ENCODE peak calls at places on chromosome 12, in eight cellular contexts. H is spleen, J is body of pancreas, N is HFFc6, I is WTC11, L is sigmoid colon, A is cardiac fibroblast, Q is lower leg skin. G is an unnamed sample.

GRCh38 chr12:71014180-71014785 is 93.7 kb upstream of the PTPRR start:
- DNase-seq in H (no peak), J (no peak), N (no peak), I (no peak), L (no peak), A (peak; percentile 87), Q (no peak), G (no peak)

GRCh38 chr12:132333766-132334165 is 4.4 kb upstream of the GALNT9 start:
- DNase-seq in H (no peak), J (no peak), N (no peak), I (no peak), L (no peak), A (no peak), Q (no peak), G (no peak)

GRCh38 chr12:77062846-77063461 is 2.4 kb downstream of the E2F7 start:
- DNase-seq in H (no peak), J (no peak), N (peak; percentile 69), I (no peak), L (no peak), A (peak; percentile 91), Q (no peak), G (no peak)

GRCh38 chr12:53181935-53182334 is 1.2 kb upstream of the CSAD start:
- DNase-seq in H (no peak), J (no peak), N (no peak), I (no peak), L (no peak), A (no peak), Q (no peak), G (no peak)

GRCh38 chr12:91105807-91106206 is 5.5 kb downstream of the LUM start:
- DNase-seq in H (no peak), J (no peak), N (no peak), I (no peak), L (no peak), A (no peak), Q (no peak), G (no peak)

GRCh38 chr12:1927751-1928351 is 9.4 kb upstream of the CACNA2D4 start:
- DNase-seq in H (peak; percentile 73), J (no peak), N (no peak), I (no peak), L (peak; percentile 75), A (no peak), Q (peak; percentile 72), G (no peak)

GRCh38 chr12:76119887-76120286 is 35.4 kb upstream of the NAP1L1 start:
- DNase-seq in H (no peak), J (no peak), N (no peak), I (no peak), L (no peak), A (no peak), Q (no peak), G (no peak)

GRCh38 chr12:12890815-12891645 is at the start of gene GPRC5A:
- DNase-seq in H (peak; percentile 79), J (peak; percentile 91), N (peak; percentile 97), I (peak; percentile 55), L (peak; percentile 95), A (peak; percentile 96), Q (peak; percentile 97), G (peak; percentile 16)

GRCh38 chr12:114669501-114670256 is 14.3 kb downstream of the TBX3 start:
- DNase-seq in H (no peak), J (no peak), N (peak; percentile 81), I (no peak), L (no peak), A (peak; percentile 54), Q (peak; percentile 86), G (no peak)

GRCh38 chr12:130565189-130565588 is 150.9 kb downstream of the RIMBP2 start:
- DNase-seq in H (no peak), J (no peak), N (no peak), I (no peak), L (no peak), A (no peak), Q (no peak), G (no peak)

GRCh38 chr12:103742349-103742784 is 98.7 kb downstream of the NT5DC3 start:
- DNase-seq in H (no peak), J (peak; percentile 24), N (peak; percentile 25), I (no peak), L (no peak), A (peak; percentile 12), Q (no peak), G (no peak)

GRCh38 chr12:53096761-53097160 is 706 bp upstream of the IGFBP6 start:
- DNase-seq in H (no peak), J (no peak), N (no peak), I (no peak), L (peak; percentile 65), A (no peak), Q (peak; percentile 82), G (no peak)

GRCh38 chr12:114186241-114187002 is 219.5 kb downstream of the TBX5 start:
- DNase-seq in H (no peak), J (no peak), N (no peak), I (peak; percentile 58), L (no peak), A (no peak), Q (peak; percentile 53), G (peak; percentile 1)

GRCh38 chr12:66804555-66804954 is 125.7 kb upstream of the GRIP1 start:
- DNase-seq in H (no peak), J (no peak), N (no peak), I (no peak), L (no peak), A (no peak), Q (no peak), G (no peak)

GRCh38 chr12:121709478-121709890 is 3.1 kb upstream of the TMEM120B start:
- DNase-seq in H (no peak), J (peak; percentile 11), N (peak; percentile 83), I (no peak), L (no peak), A (peak; percentile 77), Q (no peak), G (no peak)

GRCh38 chr12:31732926-31733548 is 4.2 kb upstream of the AMN1 start:
- DNase-seq in H (no peak), J (no peak), N (peak; percentile 82), I (peak; percentile 42), L (no peak), A (peak; percentile 95), Q (no peak), G (no peak)

GRCh38 chr12:85363382-85364190 is 83.6 kb downstream of the ALX1 start:
- DNase-seq in H (no peak), J (no peak), N (no peak), I (no peak), L (no peak), A (peak; percentile 30), Q (no peak), G (no peak)

GRCh38 chr12:1173806-1174617 is 183.0 kb downstream of the ERC1 start:
- DNase-seq in H (no peak), J (no peak), N (no peak), I (no peak), L (no peak), A (no peak), Q (no peak), G (no peak)

DNA sequence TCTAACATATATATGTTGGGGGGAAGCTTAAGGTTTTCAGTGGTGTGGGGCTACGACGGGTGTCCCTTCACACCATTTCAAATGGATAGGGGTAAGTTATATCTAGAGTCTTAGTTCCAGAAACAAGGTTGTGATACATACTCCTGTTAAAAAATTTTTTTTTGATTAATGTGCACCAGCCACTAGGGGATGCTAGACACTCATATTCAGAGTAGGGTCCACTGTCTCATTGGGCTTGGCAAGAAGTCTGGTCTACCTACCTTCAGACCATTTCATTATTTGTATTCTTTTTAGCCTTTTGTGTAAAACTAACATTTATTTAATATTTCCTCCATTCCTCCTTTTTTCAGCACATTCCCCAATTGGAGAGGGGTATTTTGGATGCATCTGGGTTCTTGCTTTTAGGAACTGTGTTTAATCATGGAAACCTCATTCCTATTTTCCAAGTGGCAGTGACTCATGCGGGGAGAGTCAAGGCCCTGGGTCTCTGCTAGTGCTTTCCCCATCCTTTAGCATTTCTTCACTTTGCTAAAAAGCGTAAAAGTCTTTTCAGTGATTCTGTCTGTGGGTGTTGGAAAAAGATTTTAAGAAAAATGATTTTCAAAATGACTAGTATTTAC is 33.4 kb downstream of the ANO4 start:
- DNase-seq in H (no peak), J (peak; percentile 19), N (no peak), I (no peak), L (no peak), A (peak; percentile 66), Q (no peak), G (peak; percentile 1)
- TF ChIP-seq CTCF in H (no peak), J (peak; percentile 40), N (peak; percentile 78), I (peak; percentile 63), L (no peak), A (peak; percentile 75), Q (no peak), G (peak; percentile 80)

GRCh38 chr12:45213107-45213506 is 2.8 kb upstream of the ANO6 start:
- DNase-seq in H (no peak), J (no peak), N (no peak), I (no peak), L (no peak), A (no peak), Q (no peak), G (no peak)
- TF ChIP-seq CTCF in H (no peak), J (no peak), N (peak; percentile 56), I (no peak), L (no peak), A (no peak), Q (no peak), G (peak; percentile 28)

GRCh38 chr12:52023976-52024688 is 17.4 kb downstream of the TAMALIN start:
- DNase-seq in H (no peak), J (no peak), N (no peak), I (no peak), L (no peak), A (no peak), Q (no peak), G (no peak)
- TF ChIP-seq CTCF in H (no peak), J (no peak), N (peak; percentile 62), I (peak; percentile 43), L (no peak), A (no peak), Q (no peak), G (peak; percentile 37)

GRCh38 chr12:106219043-106219442 is 28.8 kb downstream of the CKAP4 start:
- DNase-seq in H (no peak), J (no peak), N (no peak), I (no peak), L (no peak), A (no peak), Q (no peak), G (no peak)

GRCh38 chr12:106223485-106224391 is 24.1 kb downstream of the CKAP4 start:
- DNase-seq in H (peak; percentile 90), J (peak; percentile 74), N (peak; percentile 61), I (peak; percentile 84), L (peak; percentile 86), A (peak; percentile 71), Q (peak; percentile 93), G (peak; percentile 80)

GRCh38 chr12:106217706-106218105 is 30.1 kb downstream of the CKAP4 start:
- DNase-seq in H (no peak), J (no peak), N (no peak), I (no peak), L (no peak), A (no peak), Q (no peak), G (no peak)

GRCh38 chr12:106224392-106224706 is 23.5 kb downstream of the CKAP4 start:
- DNase-seq in H (no peak), J (no peak), N (no peak), I (no peak), L (no peak), A (no peak), Q (no peak), G (no peak)

DNA sequence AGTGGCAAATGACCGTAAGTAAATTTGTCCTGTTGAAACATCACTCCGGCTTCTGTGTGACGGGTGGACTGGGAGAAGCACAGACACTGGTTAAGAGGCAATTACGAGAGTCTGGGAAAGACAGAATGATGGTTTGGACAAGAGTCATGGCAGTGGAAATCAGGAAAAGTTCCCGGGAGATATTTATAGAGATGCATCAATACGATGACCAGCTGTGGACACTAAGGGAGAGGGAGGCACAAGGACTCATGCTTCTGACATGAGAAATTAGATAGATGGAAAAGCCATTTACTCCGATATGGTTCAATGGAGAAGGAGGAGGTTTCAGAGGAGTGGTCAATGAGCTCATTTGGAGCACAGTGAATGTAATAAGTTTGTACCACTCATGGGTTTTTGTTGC is 27.3 kb downstream of the CKAP4 start:
- DNase-seq in H (no peak), J (no peak), N (no peak), I (no peak), L (no peak), A (no peak), Q (no peak), G (no peak)
- TF ChIP-seq CTCF in H (no peak), J (no peak), N (no peak), I (no peak), L (no peak), A (no peak), Q (no peak), G (no peak)

G was measured in neural crest cell.